ENCODE peak calls at places on chromosome 16, in six cellular contexts. One of them, this sample, is unnamed.

GRCh38 chr16:29927523-29927905 is 1.5 kb upstream of the KCTD13 start:
- DNase-seq in A549: no peak
- DNase-seq in tibial nerve: no peak
- DNase-seq in Peyer's patch: no peak
- DNase-seq in K562: no peak
- DNase-seq in ovary: no peak
- DNase-seq in this sample: no peak

GRCh38 chr16:69143116-69143515 is 10.7 kb downstream of the UTP4 start:
- DNase-seq in Peyer's patch: no peak
- DNase-seq in A549: peak; percentile 75
- DNase-seq in tibial nerve: no peak
- DNase-seq in ovary: no peak
- DNase-seq in K562: peak; percentile 41
- DNase-seq in this sample: no peak

GRCh38 chr16:59356709-59357108 is 622.6 kb upstream of the GOT2 start:
- DNase-seq in K562: peak; percentile 46
- DNase-seq in A549: peak; percentile 41
- DNase-seq in tibial nerve: no peak
- DNase-seq in ovary: no peak
- DNase-seq in Peyer's patch: no peak
- DNase-seq in this sample: no peak

GRCh38 chr16:12573730-12574383 is 229.8 kb downstream of the CPPED1 start:
- DNase-seq in ovary: no peak
- DNase-seq in Peyer's patch: peak; percentile 70
- DNase-seq in A549: peak; percentile 71
- DNase-seq in tibial nerve: no peak
- DNase-seq in K562: peak; percentile 88
- DNase-seq in this sample: peak; percentile 77

GRCh38 chr16:29231231-29231630 is 175.3 kb downstream of the NPIPB11 start:
- DNase-seq in K562: no peak
- DNase-seq in A549: no peak
- DNase-seq in Peyer's patch: no peak
- DNase-seq in tibial nerve: no peak
- DNase-seq in ovary: peak; percentile 59
- DNase-seq in this sample: no peak

GRCh38 chr16:81227780-81228179 is 10.7 kb upstream of the BCO1 start:
- DNase-seq in tibial nerve: no peak
- DNase-seq in Peyer's patch: no peak
- DNase-seq in A549: no peak
- DNase-seq in K562: no peak
- DNase-seq in ovary: no peak
- DNase-seq in this sample: no peak

GRCh38 chr16:28297784-28298510 is 5.6 kb downstream of the SBK1 start:
- DNase-seq in A549: no peak
- DNase-seq in tibial nerve: no peak
- DNase-seq in Peyer's patch: no peak
- DNase-seq in ovary: no peak
- DNase-seq in K562: no peak
- DNase-seq in this sample: no peak

GRCh38 chr16:27436065-27436464 is 34.1 kb downstream of the IL21R start:
- DNase-seq in A549: no peak
- DNase-seq in tibial nerve: no peak
- DNase-seq in Peyer's patch: no peak
- DNase-seq in ovary: peak; percentile 10
- DNase-seq in K562: no peak
- DNase-seq in this sample: no peak

GRCh38 chr16:1721372-1721771 is 15.4 kb downstream of the MAPK8IP3 start:
- DNase-seq in tibial nerve: no peak
- DNase-seq in Peyer's patch: no peak
- DNase-seq in K562: no peak
- DNase-seq in A549: no peak
- DNase-seq in ovary: no peak
- DNase-seq in this sample: no peak

GRCh38 chr16:457732-458400 is 32.4 kb downstream of the RAB11FIP3 start:
- DNase-seq in K562: no peak
- DNase-seq in Peyer's patch: no peak
- DNase-seq in A549: peak; percentile 57
- DNase-seq in tibial nerve: no peak
- DNase-seq in ovary: peak; percentile 70
- DNase-seq in this sample: peak; percentile 57

GRCh38 chr16:68599586-68599985 is 45.5 kb upstream of the CDH3 start:
- DNase-seq in tibial nerve: no peak
- DNase-seq in ovary: no peak
- DNase-seq in A549: no peak
- DNase-seq in Peyer's patch: no peak
- DNase-seq in K562: no peak
- DNase-seq in this sample: no peak

GRCh38 chr16:27795992-27796614 is 246.2 kb downstream of the KATNIP start:
- DNase-seq in ovary: peak; percentile 47
- DNase-seq in tibial nerve: no peak
- DNase-seq in Peyer's patch: no peak
- DNase-seq in A549: peak; percentile 28
- DNase-seq in K562: peak; percentile 63
- DNase-seq in this sample: peak; percentile 71

GRCh38 chr16:593807-594206 is 3.9 kb downstream of the RAB40C start:
- DNase-seq in Peyer's patch: no peak
- DNase-seq in ovary: no peak
- DNase-seq in tibial nerve: no peak
- DNase-seq in K562: no peak
- DNase-seq in A549: no peak
- DNase-seq in this sample: no peak

GRCh38 chr16:69386596-69386995 is 789 bp upstream of the TERF2 start:
- DNase-seq in Peyer's patch: no peak
- DNase-seq in K562: no peak
- DNase-seq in tibial nerve: no peak
- DNase-seq in ovary: no peak
- DNase-seq in A549: no peak
- DNase-seq in this sample: no peak

GRCh38 chr16:14070555-14070876 is 603 bp upstream of the MRTFB start:
- DNase-seq in ovary: no peak
- DNase-seq in K562: no peak
- DNase-seq in tibial nerve: no peak
- DNase-seq in A549: no peak
- DNase-seq in Peyer's patch: no peak
- DNase-seq in this sample: no peak

GRCh38 chr16:71499775-71500364 is 10.7 kb upstream of the ZNF19 start:
- DNase-seq in ovary: no peak
- DNase-seq in Peyer's patch: no peak
- DNase-seq in K562: peak; percentile 51
- DNase-seq in A549: peak; percentile 67
- DNase-seq in tibial nerve: no peak
- DNase-seq in this sample: peak; percentile 51

GRCh38 chr16:12609937-12610699 is 193.6 kb downstream of the CPPED1 start:
- DNase-seq in ovary: no peak
- DNase-seq in Peyer's patch: no peak
- DNase-seq in A549: no peak
- DNase-seq in K562: no peak
- DNase-seq in tibial nerve: no peak
- DNase-seq in this sample: no peak

GRCh38 chr16:77585379-77585778 is 136.9 kb upstream of the NUDT7 start:
- DNase-seq in K562: no peak
- DNase-seq in A549: no peak
- DNase-seq in Peyer's patch: no peak
- DNase-seq in ovary: no peak
- DNase-seq in tibial nerve: no peak
- DNase-seq in this sample: no peak

GRCh38 chr16:82639666-82640336 is 13.0 kb downstream of the CDH13 start:
- DNase-seq in K562: peak; percentile 62
- DNase-seq in tibial nerve: no peak
- DNase-seq in A549: peak; percentile 55
- DNase-seq in ovary: no peak
- DNase-seq in Peyer's patch: peak; percentile 65
- DNase-seq in this sample: peak; percentile 63

GRCh38 chr16:495127-495748 is 32.3 kb upstream of the CAPN15 start:
- DNase-seq in K562: peak; percentile 37
- DNase-seq in ovary: no peak
- DNase-seq in Peyer's patch: no peak
- DNase-seq in A549: peak; percentile 72
- DNase-seq in tibial nerve: no peak
- DNase-seq in this sample: peak; percentile 60

GRCh38 chr16:74466872-74467271 is 45.6 kb upstream of the CLEC18B start:
- DNase-seq in Peyer's patch: no peak
- DNase-seq in A549: no peak
- DNase-seq in K562: no peak
- DNase-seq in ovary: no peak
- DNase-seq in tibial nerve: no peak
- DNase-seq in this sample: no peak

GRCh38 chr16:50178397-50179018 is 25.4 kb downstream of the TENT4B start:
- DNase-seq in Peyer's patch: no peak
- DNase-seq in ovary: no peak
- DNase-seq in tibial nerve: no peak
- DNase-seq in A549: no peak
- DNase-seq in K562: no peak
- DNase-seq in this sample: no peak

GRCh38 chr16:1066584-1067172 is 5.9 kb upstream of the SSTR5 start:
- DNase-seq in Peyer's patch: no peak
- DNase-seq in K562: no peak
- DNase-seq in A549: no peak
- DNase-seq in ovary: no peak
- DNase-seq in tibial nerve: no peak
- DNase-seq in this sample: no peak

GRCh38 chr16:57555831-57556230 is 13.4 kb downstream of the ADGRG5 start:
- DNase-seq in ovary: no peak
- DNase-seq in K562: no peak
- DNase-seq in A549: no peak
- DNase-seq in Peyer's patch: no peak
- DNase-seq in tibial nerve: no peak
- DNase-seq in this sample: no peak

GRCh38 chr16:70691223-70692129 is 5.6 kb upstream of the MTSS2 start:
- DNase-seq in A549: peak; percentile 67
- DNase-seq in ovary: peak; percentile 74
- DNase-seq in K562: no peak
- DNase-seq in tibial nerve: peak; percentile 70
- DNase-seq in Peyer's patch: no peak
- DNase-seq in this sample: no peak

GRCh38 chr16:77322757-77323156 is 112.1 kb downstream of the ADAMTS18 start:
- DNase-seq in ovary: no peak
- DNase-seq in Peyer's patch: no peak
- DNase-seq in tibial nerve: no peak
- DNase-seq in K562: no peak
- DNase-seq in A549: no peak
- DNase-seq in this sample: no peak

GRCh38 chr16:54150861-54151260 is 135.7 kb downstream of the IRX3 start:
- DNase-seq in Peyer's patch: no peak
- DNase-seq in K562: no peak
- DNase-seq in A549: no peak
- DNase-seq in tibial nerve: no peak
- DNase-seq in ovary: no peak
- DNase-seq in this sample: no peak

GRCh38 chr16:83926726-83927397 is 26.2 kb upstream of the OSGIN1 start:
- DNase-seq in ovary: peak; percentile 85
- DNase-seq in K562: peak; percentile 91
- DNase-seq in Peyer's patch: peak; percentile 89
- DNase-seq in A549: peak; percentile 81
- DNase-seq in tibial nerve: peak; percentile 38
- DNase-seq in this sample: peak; percentile 80
- H3K4me3 ChIP-seq in ovary: no peak overlapping the region
- H3K4me3 ChIP-seq in K562: no peak overlapping the region
- H3K4me3 ChIP-seq in Peyer's patch: peak overlapping the region; percentile 19
- H3K4me3 ChIP-seq in A549: peak overlapping the region; percentile 42
- H3K4me3 ChIP-seq in tibial nerve: no peak overlapping the region
- H3K4me3 ChIP-seq in this sample: no peak overlapping the region

DNA sequence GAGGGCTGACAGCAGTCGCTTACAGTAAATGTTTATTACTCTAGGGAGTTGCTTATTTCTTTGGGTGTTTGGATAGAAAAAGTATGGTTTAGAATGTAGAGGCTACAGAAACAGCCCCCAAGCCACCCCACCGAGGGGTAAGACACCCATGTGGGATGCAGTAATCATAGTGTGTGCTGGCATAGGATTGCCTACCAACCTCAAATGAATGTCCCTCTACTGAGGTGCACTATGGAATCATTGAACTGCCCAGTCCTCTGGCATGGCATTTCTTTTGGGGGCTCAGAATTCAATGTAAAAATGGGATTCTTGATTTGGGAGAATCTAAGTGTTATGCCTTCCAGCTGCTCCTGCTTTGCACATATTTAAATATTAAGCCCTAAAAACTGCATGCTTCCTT is 46.8 kb downstream of the ZNF267 start:
- DNase-seq in ovary: no peak
- DNase-seq in K562: no peak
- DNase-seq in A549: no peak
- DNase-seq in tibial nerve: no peak
- DNase-seq in Peyer's patch: no peak
- DNase-seq in this sample: no peak
- H3K9me3 ChIP-seq in ovary: peaks cover 3% of the 10 kb centered on the region
- H3K9me3 ChIP-seq in K562: peaks cover 25% of the 10 kb centered on the region
- H3K9me3 ChIP-seq in A549: peaks cover 84% of the 10 kb centered on the region
- H3K9me3 ChIP-seq in tibial nerve: no peaks in the 10 kb centered on the region
- H3K9me3 ChIP-seq in Peyer's patch: no peaks in the 10 kb centered on the region
- H3K9me3 ChIP-seq in this sample: no peaks in the 10 kb centered on the region

GRCh38 chr16:3528406-3528805 is 27.6 kb downstream of the CLUAP1 start:
- DNase-seq in A549: no peak
- DNase-seq in ovary: no peak
- DNase-seq in Peyer's patch: no peak
- DNase-seq in K562: no peak
- DNase-seq in tibial nerve: no peak
- DNase-seq in this sample: no peak
- TF ChIP-seq POLR2A in A549: no peak
- TF ChIP-seq POLR2A in ovary: no peak
- TF ChIP-seq POLR2A in Peyer's patch: no peak
- TF ChIP-seq POLR2A in K562: no peak
- TF ChIP-seq POLR2A in tibial nerve: no peak
- TF ChIP-seq POLR2A in this sample: no peak

GRCh38 chr16:19872179-19872863 is 12.3 kb downstream of the GPRC5B start:
- DNase-seq in ovary: no peak
- DNase-seq in A549: no peak
- DNase-seq in K562: no peak
- DNase-seq in Peyer's patch: no peak
- DNase-seq in tibial nerve: no peak
- DNase-seq in this sample: no peak

GRCh38 chr16:19864566-19864965 is 20.1 kb downstream of the GPRC5B start:
- DNase-seq in A549: no peak
- DNase-seq in K562: no peak
- DNase-seq in tibial nerve: no peak
- DNase-seq in ovary: no peak
- DNase-seq in Peyer's patch: no peak
- DNase-seq in this sample: no peak

GRCh38 chr16:19863990-19864389 is 20.7 kb downstream of the GPRC5B start:
- DNase-seq in A549: no peak
- DNase-seq in Peyer's patch: no peak
- DNase-seq in tibial nerve: no peak
- DNase-seq in ovary: no peak
- DNase-seq in K562: no peak
- DNase-seq in this sample: no peak

GRCh38 chr16:19871721-19872120 is 12.9 kb downstream of the GPRC5B start:
- DNase-seq in Peyer's patch: no peak
- DNase-seq in A549: no peak
- DNase-seq in K562: no peak
- DNase-seq in tibial nerve: no peak
- DNase-seq in ovary: no peak
- DNase-seq in this sample: no peak

DNA sequence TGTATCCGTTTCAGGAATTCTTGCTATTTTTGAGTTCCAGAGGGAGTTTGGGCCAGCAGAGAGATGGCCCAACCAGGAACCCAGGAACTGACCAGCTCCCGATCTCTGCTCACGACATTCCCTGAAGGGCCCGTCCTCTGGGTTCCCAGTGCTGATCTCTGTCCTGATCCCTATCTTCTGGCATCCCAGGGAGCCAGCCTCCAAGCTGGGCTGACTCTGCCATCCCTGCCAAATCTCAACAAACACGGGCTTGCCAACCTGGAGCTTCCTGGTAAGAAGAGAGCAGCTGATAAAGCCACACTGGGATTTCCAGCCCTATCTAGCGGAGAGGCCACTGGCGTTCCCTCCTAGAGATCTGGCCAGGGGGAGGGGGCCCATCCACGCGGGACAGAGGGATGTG is 16.2 kb downstream of the GPRC5B start:
- DNase-seq in Peyer's patch: no peak
- DNase-seq in ovary: no peak
- DNase-seq in tibial nerve: no peak
- DNase-seq in K562: no peak
- DNase-seq in A549: no peak
- DNase-seq in this sample: peak; percentile 68
- H3K4me3 ChIP-seq in Peyer's patch: no peak overlapping the region
- H3K4me3 ChIP-seq in ovary: no peak overlapping the region
- H3K4me3 ChIP-seq in tibial nerve: no peak overlapping the region
- H3K4me3 ChIP-seq in K562: no peak overlapping the region
- H3K4me3 ChIP-seq in A549: no peak overlapping the region
- H3K4me3 ChIP-seq in this sample: no peak overlapping the region